ENCODE peak calls at places on chromosomes 2 and 18, in ten cellular contexts. O is IMR-90, F is cardiac muscle cell, U is GM12865, J is lower leg skin, H is colonic mucosa, Z is foreskin fibroblast, L is PC-9, W is astrocyte, X is astrocyte of the cerebellum. E is an unnamed sample.

GRCh38 chr2:132670104-132670960 is at the start of gene LYPD1:
- DNase-seq in O (no peak), F (no peak), U (no peak), J (no peak), H (peak; percentile 25), Z (peak; percentile 12), L (peak; percentile 64), W (no peak), X (no peak), E (no peak)

GRCh38 chr2:161983896-161984295 is 90.1 kb downstream of the DPP4 start:
- DNase-seq in O (peak; percentile 86), F (no peak), U (no peak), J (no peak), H (no peak), Z (peak; percentile 61), L (no peak), W (peak; percentile 14), X (no peak), E (no peak)

GRCh38 chr2:105760191-105760590 is 15.5 kb downstream of the NCK2 start:
- DNase-seq in O (no peak), F (no peak), U (no peak), J (no peak), H (no peak), Z (no peak), L (no peak), W (no peak), X (no peak), E (no peak)

GRCh38 chr18:39453356-39453755 is 1887.8 kb upstream of the CELF4 start:
- DNase-seq in O (no peak), F (no peak), U (no peak), J (no peak), H (no peak), Z (no peak), L (no peak), W (no peak), X (no peak), E (no peak)

GRCh38 chr2:157052685-157053224 is 204.8 kb upstream of the GALNT5 start:
- DNase-seq in O (peak; percentile 87), F (peak; percentile 85), U (no peak), J (peak; percentile 20), H (no peak), Z (peak; percentile 86), L (peak; percentile 9), W (peak; percentile 92), X (peak; percentile 59), E (peak; percentile 87)

GRCh38 chr18:13414102-13414501 is 195.5 kb downstream of the LDLRAD4 start:
- DNase-seq in O (no peak), F (no peak), U (no peak), J (no peak), H (no peak), Z (no peak), L (no peak), W (no peak), X (no peak), E (no peak)

GRCh38 chr2:98460573-98461560 is 16.2 kb downstream of the INPP4A start:
- DNase-seq in O (no peak), F (no peak), U (peak; percentile 94), J (no peak), H (no peak), Z (no peak), L (no peak), W (no peak), X (no peak), E (no peak)

GRCh38 chr2:43448011-43448821 is 147.6 kb downstream of the THADA start:
- DNase-seq in O (no peak), F (no peak), U (no peak), J (no peak), H (no peak), Z (no peak), L (no peak), W (no peak), X (no peak), E (no peak)

GRCh38 chr2:237546876-237547395 is 19.4 kb upstream of the PRLH start:
- DNase-seq in O (no peak), F (no peak), U (no peak), J (no peak), H (no peak), Z (no peak), L (no peak), W (no peak), X (no peak), E (no peak)

GRCh38 chr2:25215948-25216679 is 47.7 kb upstream of the POMC start:
- DNase-seq in O (no peak), F (peak; percentile 91), U (peak; percentile 86), J (peak; percentile 37), H (peak; percentile 80), Z (peak; percentile 86), L (no peak), W (peak; percentile 59), X (no peak), E (peak; percentile 62)

GRCh38 chr2:145961846-145962245 is 1441.9 kb upstream of the ZEB2 start:
- DNase-seq in O (peak; percentile 39), F (no peak), U (no peak), J (no peak), H (no peak), Z (peak; percentile 41), L (no peak), W (peak; percentile 55), X (no peak), E (no peak)

GRCh38 chr2:99821572-99822369 is 320.6 kb downstream of the AFF3 start:
- DNase-seq in O (peak; percentile 90), F (peak; percentile 17), U (no peak), J (no peak), H (no peak), Z (peak; percentile 81), L (no peak), W (peak; percentile 90), X (no peak), E (peak; percentile 51)

GRCh38 chr2:99821039-99821438 is 321.4 kb downstream of the AFF3 start:
- DNase-seq in O (no peak), F (peak; percentile 7), U (no peak), J (no peak), H (no peak), Z (no peak), L (no peak), W (no peak), X (no peak), E (peak; percentile 24)

GRCh38 chr2:99816908-99817307 is 325.5 kb downstream of the AFF3 start:
- DNase-seq in O (no peak), F (no peak), U (no peak), J (no peak), H (no peak), Z (no peak), L (no peak), W (no peak), X (no peak), E (no peak)

GRCh38 chr2:99818842-99819241 is 323.5 kb downstream of the AFF3 start:
- DNase-seq in O (peak; percentile 47), F (peak; percentile 14), U (peak; percentile 20), J (no peak), H (no peak), Z (peak; percentile 21), L (no peak), W (peak; percentile 21), X (no peak), E (no peak)

GRCh38 chr2:99819766-99820165 is 322.6 kb downstream of the AFF3 start:
- DNase-seq in O (no peak), F (no peak), U (no peak), J (no peak), H (no peak), Z (no peak), L (no peak), W (peak; percentile 17), X (no peak), E (no peak)
- TF ChIP-seq CTCF in O (no peak), F (no peak), U (no peak), J (no peak), H (no peak), Z (no peak), L (no peak), W (no peak), X (peak; percentile 37), E (no peak)

GRCh38 chr18:35049111-35050003 is 8.1 kb downstream of the MAPRE2 start:
- DNase-seq in O (no peak), F (no peak), U (peak; percentile 39), J (no peak), H (no peak), Z (peak; percentile 30), L (no peak), W (no peak), X (no peak), E (no peak)

GRCh38 chr18:35051978-35052377 is 10.8 kb downstream of the MAPRE2 start:
- DNase-seq in O (no peak), F (peak; percentile 44), U (no peak), J (no peak), H (no peak), Z (peak; percentile 54), L (no peak), W (peak; percentile 16), X (no peak), E (no peak)

GRCh38 chr18:35050004-35050623 is 8.9 kb downstream of the MAPRE2 start:
- DNase-seq in O (no peak), F (peak; percentile 47), U (peak; percentile 16), J (no peak), H (no peak), Z (peak; percentile 8), L (no peak), W (no peak), X (no peak), E (no peak)

GRCh38 chr18:35047697-35048292 is 6.6 kb downstream of the MAPRE2 start:
- DNase-seq in O (no peak), F (no peak), U (no peak), J (no peak), H (no peak), Z (no peak), L (no peak), W (no peak), X (no peak), E (no peak)

GRCh38 chr18:35050638-35051287 is 9.6 kb downstream of the MAPRE2 start:
- DNase-seq in O (no peak), F (peak; percentile 68), U (peak; percentile 12), J (no peak), H (no peak), Z (peak; percentile 43), L (no peak), W (no peak), X (no peak), E (no peak)
- H3K4me3 ChIP-seq in O (no peak overlapping the region), F (no peak overlapping the region), U (peak overlapping the region; percentile 54), J (no peak overlapping the region), H (no peak overlapping the region), Z (no peak overlapping the region), L (no peak overlapping the region), W (no peak overlapping the region), X (no peak overlapping the region), E (no peak overlapping the region)

DNA sequence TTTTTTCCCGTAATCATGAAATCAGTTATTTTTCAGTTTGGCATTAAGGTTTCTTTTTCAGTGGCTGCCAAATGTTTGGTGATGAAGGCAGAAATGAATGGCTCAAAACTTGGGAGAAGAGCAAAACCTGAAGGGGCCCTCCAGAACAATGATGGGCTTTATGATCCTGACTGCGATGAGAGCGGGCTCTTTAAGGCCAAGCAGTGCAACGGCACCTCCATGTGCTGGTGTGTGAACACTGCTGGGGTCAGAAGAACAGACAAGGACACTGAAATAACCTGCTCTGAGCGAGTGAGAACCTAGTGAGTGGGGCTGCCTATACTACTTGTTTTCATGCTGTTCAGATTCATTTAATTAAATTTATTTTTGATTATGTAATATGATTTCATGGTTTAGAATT is 29.2 kb upstream of the MSH2 start:
- DNase-seq in O (no peak), F (no peak), U (no peak), J (no peak), H (no peak), Z (no peak), L (no peak), W (no peak), X (no peak), E (no peak)
- TF ChIP-seq CTCF in O (no peak), F (no peak), U (no peak), J (no peak), H (no peak), Z (no peak), L (peak; percentile 21), W (no peak), X (no peak), E (no peak)

GRCh38 chr18:41906528-41907256 is 48.3 kb upstream of the PIK3C3 start:
- DNase-seq in O (peak; percentile 69), F (peak; percentile 78), U (peak; percentile 85), J (no peak), H (no peak), Z (peak; percentile 64), L (no peak), W (peak; percentile 68), X (peak; percentile 63), E (peak; percentile 67)
- H3K4me3 ChIP-seq in O (peak overlapping the region; percentile 30), F (no peak overlapping the region), U (no peak overlapping the region), J (no peak overlapping the region), H (no peak overlapping the region), Z (peak overlapping the region; percentile 44), L (no peak overlapping the region), W (peak overlapping the region; percentile 24), X (no peak overlapping the region), E (peak overlapping the region; percentile 40)